ENCODE peak calls at places on chromosomes 6 and 20, in five cellular contexts. Z is Daoy; Y is NCI-H510A treated with DMSO at 0.1 percent for 48 hours; B is OCI-LY7; C is activated T-helper 1 cell treated with anti-CD3 and anti-CD28 coated beads, Interleukin-2, amount 50 U/mL, for 16 hours. O is an unnamed sample.

GRCh38 chr20:61659652-61660346 is 405.9 kb downstream of the TAF4 start:
- DNase-seq in Z (no peak), Y (no peak), B (no peak), C (no peak), O (no peak)

GRCh38 chr6:83461438-83461837 is 30.6 kb upstream of the ME1 start:
- DNase-seq in Z (no peak), Y (no peak), B (no peak), C (no peak), O (no peak)

GRCh38 chr6:128409003-128409402 is 111.4 kb downstream of the PTPRK start:
- DNase-seq in Z (no peak), Y (no peak), B (no peak), C (no peak), O (no peak)

GRCh38 chr6:107064579-107065065 is 36.6 kb downstream of the MTRES1 start:
- DNase-seq in Z (peak), Y (no peak), B (no peak), C (no peak), O (no peak)

GRCh38 chr20:31845300-31845863 is at the start of gene FOXS1:
- DNase-seq in Z (peak), Y (no peak), B (no peak), C (no peak), O (no peak)

GRCh38 chr20:919491-919916 is 3.4 kb upstream of the ANGPT4 start:
- DNase-seq in Z (peak), Y (no peak), B (no peak), C (no peak), O (no peak)

GRCh38 chr6:6556162-6556737 is 32.3 kb upstream of the LY86 start:
- DNase-seq in Z (no peak), Y (no peak), B (no peak), C (no peak), O (no peak)

GRCh38 chr6:34021001-34021838 is 124.7 kb downstream of the GRM4 start:
- DNase-seq in Z (no peak), Y (no peak), B (no peak), C (no peak), O (no peak)

GRCh38 chr20:40197744-40198143 is 491.3 kb downstream of the MAFB start:
- DNase-seq in Z (peak), Y (no peak), B (no peak), C (no peak), O (no peak)

GRCh38 chr6:70666726-70667125 is 957 bp upstream of the SMAP1 start:
- DNase-seq in Z (no peak), Y (no peak), B (no peak), C (no peak), O (peak)

GRCh38 chr20:634526-634925 is 18.5 kb downstream of the SRXN1 start:
- DNase-seq in Z (no peak), Y (no peak), B (no peak), C (no peak), O (no peak)

GRCh38 chr20:51481311-51481997 is 61.1 kb downstream of the NFATC2 start:
- DNase-seq in Z (no peak), Y (no peak), B (peak), C (no peak), O (no peak)

GRCh38 chr20:50366270-50367103 is 143.7 kb upstream of the PTPN1 start:
- DNase-seq in Z (peak), Y (peak), B (no peak), C (no peak), O (no peak)

GRCh38 chr6:105745464-105746129 is 340.5 kb upstream of the PRDM1 start:
- DNase-seq in Z (no peak), Y (no peak), B (no peak), C (no peak), O (no peak)

GRCh38 chr6:156616495-156616894 is 160.7 kb upstream of the ARID1B start:
- DNase-seq in Z (no peak), Y (no peak), B (no peak), C (no peak), O (no peak)

GRCh38 chr6:139373154-139373927 is 1.1 kb downstream of the CITED2 start:
- DNase-seq in Z (peak), Y (peak), B (peak), C (peak), O (peak)

GRCh38 chr6:134626131-134626530 is 308.2 kb upstream of the SGK1 start:
- DNase-seq in Z (no peak), Y (no peak), B (no peak), C (no peak), O (no peak)

GRCh38 chr6:25192562-25192961 is 86.6 kb upstream of the CARMIL1 start:
- DNase-seq in Z (no peak), Y (no peak), B (no peak), C (no peak), O (no peak)

GRCh38 chr6:169824848-169825557 is 73.6 kb downstream of the ERMARD start:
- DNase-seq in Z (no peak), Y (no peak), B (no peak), C (no peak), O (no peak)